ENCODE peak calls at places on chromosome 13, in six cellular contexts. Z is tibial nerve; U is uterus; F is CD4-positive, CD25-positive, alpha-beta regulatory T cell; S is pancreas; W is H9. R is an unnamed sample.

GRCh38 chr13:46615888-46616531 is 63.0 kb downstream of the LRCH1 start:
- DNase-seq in Z (no peak), S (no peak), F (no peak), U (peak; percentile 66), W (no peak), R (no peak)

GRCh38 chr13:35347679-35348205 is 128.7 kb downstream of the MAB21L1 start:
- DNase-seq in F (no peak), Z (no peak), W (no peak), S (no peak), U (no peak), R (no peak)

GRCh38 chr13:30976041-30976440 is 43.6 kb downstream of the TEX26 start:
- DNase-seq in U (no peak), S (no peak), Z (no peak), F (no peak), W (no peak), R (no peak)

GRCh38 chr13:47632311-47632710 is 368.8 kb downstream of the SUCLA2 start:
- DNase-seq in Z (no peak), S (no peak), F (no peak), U (no peak), W (peak; percentile 43), R (no peak)

GRCh38 chr13:51246005-51246404 is 23.8 kb downstream of the FAM124A start:
- DNase-seq in S (no peak), F (no peak), Z (no peak), U (no peak), W (no peak), R (no peak)

GRCh38 chr13:95784161-95784880 is 107.4 kb downstream of the DNAJC3 start:
- DNase-seq in Z (no peak), W (no peak), U (no peak), S (no peak), F (no peak), R (peak; percentile 55)

GRCh38 chr13:40585911-40586471 is 80.5 kb downstream of the FOXO1 start:
- DNase-seq in U (no peak), Z (no peak), F (no peak), S (no peak), W (no peak), R (no peak)

GRCh38 chr13:43785681-43786471 is 896 bp downstream of the ENOX1 start:
- DNase-seq in W (peak; percentile 73), U (peak; percentile 86), Z (peak; percentile 64), S (peak; percentile 81), F (peak; percentile 29), R (peak; percentile 18)

GRCh38 chr13:106407338-106407737 is 128.1 kb downstream of the EFNB2 start:
- DNase-seq in Z (no peak), W (no peak), S (no peak), F (no peak), U (no peak), R (no peak)

GRCh38 chr13:100131863-100132574 is 43.1 kb downstream of the PCCA start:
- DNase-seq in Z (no peak), U (no peak), S (no peak), F (peak; percentile 51), W (no peak), R (peak; percentile 23)

GRCh38 chr13:105773241-105773640 is 762.2 kb downstream of the EFNB2 start:
- DNase-seq in S (no peak), U (no peak), Z (no peak), F (no peak), W (no peak), R (no peak)

GRCh38 chr13:95452376-95452775 is 100.1 kb upstream of the CLDN10 start:
- DNase-seq in U (no peak), F (no peak), S (no peak), Z (no peak), W (no peak), R (no peak)

GRCh38 chr13:106371024-106371423 is 164.4 kb downstream of the EFNB2 start:
- DNase-seq in F (no peak), W (no peak), U (no peak), Z (no peak), S (no peak), R (no peak)

GRCh38 chr13:63843766-63844699 is 2428.4 kb upstream of the PCDH20 start:
- DNase-seq in W (no peak), F (no peak), Z (no peak), S (no peak), U (no peak), R (no peak)

GRCh38 chr13:113962975-113963374 is 10.9 kb downstream of the C13orf46 start:
- DNase-seq in U (no peak), S (no peak), Z (no peak), F (no peak), W (no peak), R (no peak)

GRCh38 chr13:43664700-43665191 is 122.0 kb downstream of the ENOX1 start:
- DNase-seq in U (peak; percentile 23), F (peak; percentile 28), W (no peak), S (peak; percentile 23), Z (no peak), R (peak; percentile 37)

GRCh38 chr13:105395041-105395440 is 1140.4 kb downstream of the EFNB2 start:
- DNase-seq in W (no peak), F (no peak), Z (no peak), U (no peak), S (no peak), R (no peak)

GRCh38 chr13:104485571-104485970 is 1419.4 kb upstream of the SLC10A2 start:
- DNase-seq in W (no peak), U (no peak), F (no peak), Z (no peak), S (no peak), R (no peak)

GRCh38 chr13:43089912-43090498 is 66.6 kb downstream of the DNAJC15 start:
- DNase-seq in S (no peak), F (peak; percentile 18), Z (no peak), U (no peak), W (no peak), R (no peak)

GRCh38 chr13:113050856-113051431 is 54.6 kb upstream of the F7 start:
- DNase-seq in W (no peak), U (no peak), S (no peak), F (no peak), Z (no peak), R (no peak)

GRCh38 chr13:89930861-89931260 is 1416.6 kb upstream of the MIR17HG start:
- DNase-seq in Z (no peak), W (no peak), F (no peak), S (no peak), U (no peak), R (no peak)

GRCh38 chr13:26721251-26721939 is 39.2 kb downstream of the GPR12 start:
- DNase-seq in U (no peak), Z (no peak), W (no peak), S (no peak), F (peak; percentile 55), R (no peak)

GRCh38 chr13:29923554-29924481 is 73.4 kb upstream of the UBL3 start:
- DNase-seq in U (peak; percentile 89), F (peak; percentile 65), S (peak; percentile 93), Z (peak; percentile 58), W (peak; percentile 90), R (peak; percentile 95)

DNA sequence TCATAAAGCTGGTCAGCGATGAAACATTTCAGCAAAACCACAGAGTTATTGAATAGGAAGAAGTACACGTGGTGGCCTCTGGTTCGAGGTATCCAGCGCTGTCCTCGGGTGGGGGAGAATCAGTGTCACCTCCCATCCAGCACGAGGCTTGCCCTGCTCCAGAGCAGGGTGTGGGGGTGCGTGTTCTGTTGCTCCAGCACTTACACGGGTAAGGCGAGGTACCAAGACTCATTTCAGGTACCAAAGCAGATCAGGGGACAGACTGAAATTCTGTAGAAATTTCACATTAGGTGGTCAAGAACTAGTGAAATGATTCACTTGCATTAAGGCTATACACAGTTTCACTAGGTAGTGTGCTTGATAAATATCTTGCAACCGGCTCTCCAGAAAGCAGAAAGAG is 164.2 kb upstream of the SOX1 start:
- DNase-seq in Z (no peak), W (peak; percentile 12), S (no peak), F (no peak), U (no peak), R (no peak)
- H3K27me3 ChIP-seq in Z (no peaks in the 10 kb centered on the region), W (no peaks in the 10 kb centered on the region), S (no peaks in the 10 kb centered on the region), F (no peaks in the 10 kb centered on the region), U (no peaks in the 10 kb centered on the region), R (no peaks in the 10 kb centered on the region)

DNA sequence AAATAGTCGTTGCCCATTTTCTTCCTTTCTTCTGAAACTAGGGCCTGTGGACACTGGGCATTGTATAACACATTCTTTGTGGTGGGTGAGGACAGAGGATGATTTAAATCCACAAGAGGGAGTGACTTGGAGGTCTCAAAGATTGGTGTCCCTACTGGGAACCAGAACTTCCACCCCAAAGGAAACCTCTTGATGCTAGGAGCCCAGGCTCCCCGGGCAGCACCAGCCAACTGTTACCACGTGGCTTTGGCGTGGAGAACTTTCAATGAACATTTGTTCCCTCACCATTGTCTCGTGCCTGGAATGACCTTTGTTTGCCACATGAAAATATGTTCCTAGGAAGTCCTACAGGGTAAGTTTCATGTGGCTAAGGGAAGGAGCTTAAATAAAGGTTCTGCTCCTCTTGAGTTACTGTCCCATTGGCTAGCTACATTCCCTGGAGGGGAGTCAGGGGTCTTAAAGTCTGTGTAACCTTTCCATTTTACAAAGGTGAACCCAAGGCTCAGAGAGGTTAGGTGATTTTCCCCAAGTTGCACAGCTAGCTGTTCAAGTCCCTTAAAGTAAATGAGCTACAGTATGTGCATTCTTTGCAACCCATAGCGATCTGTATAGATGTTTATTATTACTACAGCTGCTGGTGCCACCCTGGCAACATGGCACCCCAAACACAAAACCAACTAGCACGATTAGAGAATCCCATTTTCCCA is 5.0 kb upstream of the CDX2 start:
- DNase-seq in Z (no peak), F (no peak), S (no peak), U (no peak), W (no peak), R (no peak)
- H3K27me3 ChIP-seq in Z (peaks cover 98% of the 10 kb centered on the region), F (peaks cover 29% of the 10 kb centered on the region), S (peaks cover 8% of the 10 kb centered on the region), U (peaks cover 4% of the 10 kb centered on the region), W (peaks cover 98% of the 10 kb centered on the region), R (peaks cover 91% of the 10 kb centered on the region)

GRCh38 chr13:33017410-33017929 is 1.2 kb downstream of the KL start:
- DNase-seq in W (peak; percentile 49), F (peak; percentile 65), Z (peak; percentile 69), S (no peak), U (peak; percentile 41), R (no peak)

GRCh38 chr13:33016414-33017409 is at the start of gene KL:
- DNase-seq in F (peak; percentile 10), W (peak; percentile 54), S (no peak), Z (no peak), U (no peak), R (no peak)

GRCh38 chr13:33015791-33016323 is 366 bp upstream of the KL start:
- DNase-seq in F (no peak), S (no peak), W (peak; percentile 44), U (peak; percentile 20), Z (no peak), R (no peak)

GRCh38 chr13:33014291-33014690 is 1.9 kb upstream of the KL start:
- DNase-seq in S (no peak), F (no peak), Z (no peak), W (no peak), U (no peak), R (no peak)

GRCh38 chr13:33015275-33015674 is 948 bp upstream of the KL start:
- DNase-seq in S (no peak), U (peak; percentile 44), Z (peak; percentile 27), F (no peak), W (no peak), R (no peak)
- H3K27me3 ChIP-seq in S (peaks cover 15% of the 10 kb centered on the region), U (peaks cover 3% of the 10 kb centered on the region), Z (no peaks in the 10 kb centered on the region), F (peaks cover 40% of the 10 kb centered on the region), W (peaks cover 27% of the 10 kb centered on the region), R (peaks cover 49% of the 10 kb centered on the region)

DNA sequence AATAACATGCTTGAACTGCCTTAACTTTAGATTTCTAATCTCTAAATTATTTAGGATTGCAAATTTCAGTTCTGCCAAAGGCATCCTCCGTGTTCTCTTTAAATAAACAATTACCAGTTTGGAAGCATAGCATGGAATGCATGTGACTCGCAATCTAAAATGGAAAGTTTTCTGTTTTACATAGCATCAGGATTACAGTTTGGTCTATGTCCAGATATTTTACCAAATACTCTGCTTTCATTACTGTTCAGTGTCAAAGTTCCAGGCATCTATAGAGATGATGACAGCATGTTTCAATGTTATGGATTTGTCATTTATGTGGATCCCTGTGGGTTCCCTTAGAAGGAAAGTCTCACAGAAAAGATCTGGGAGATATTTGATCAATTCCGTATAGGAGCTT is 16.8 kb downstream of the FLT1 start:
- DNase-seq in U (no peak), F (no peak), Z (no peak), W (no peak), S (no peak), R (peak; percentile 24)
- H3K27me3 ChIP-seq in U (no peaks in the 10 kb centered on the region), F (peaks cover 5% of the 10 kb centered on the region), Z (no peaks in the 10 kb centered on the region), W (no peaks in the 10 kb centered on the region), S (peaks cover 3% of the 10 kb centered on the region), R (no peaks in the 10 kb centered on the region)